ENCODE peak calls at places on chromosomes 1 and 21, in ten cellular contexts. O is H9; L is heart left ventricle; P is AG04450; D is suprapubic skin; K is CD8-positive, alpha-beta memory T cell; Q is naive thymus-derived CD4-positive, alpha-beta T cell; Y is IMR-90; U is body of pancreas; I is left ventricle myocardium inferior. V is an unnamed sample.

GRCh38 chr1:154974086-154974807 is at the start of gene CKS1B:
- DNase-seq in P (peak; percentile 100), L (peak; percentile 97), K (peak; percentile 93), Y (peak; percentile 100), D (peak; percentile 99), O (peak; percentile 99), I (peak; percentile 94), U (peak; percentile 96), Q (peak; percentile 86), V (peak; percentile 96)

GRCh38 chr1:88867743-88868521 is 23.4 kb downstream of the GTF2B start:
- DNase-seq in U (no peak), I (no peak), D (no peak), Q (no peak), K (no peak), Y (peak; percentile 97), P (peak; percentile 77), O (no peak), L (no peak), V (no peak)

GRCh38 chr1:21881250-21881649 is 55.9 kb downstream of the HSPG2 start:
- DNase-seq in O (no peak), I (no peak), L (no peak), U (no peak), Q (no peak), P (no peak), K (no peak), Y (no peak), D (no peak), V (no peak)

GRCh38 chr1:53573931-53574330 is 114.7 kb downstream of the DMRTB1 start:
- DNase-seq in L (peak; percentile 14), O (no peak), U (no peak), K (no peak), I (no peak), Q (no peak), D (peak; percentile 37), Y (no peak), P (no peak), V (no peak)

GRCh38 chr21:16330340-16331319 is 600.8 kb downstream of the USP25 start:
- DNase-seq in U (no peak), K (no peak), Q (no peak), O (no peak), D (no peak), L (no peak), P (peak; percentile 44), Y (peak; percentile 75), I (no peak), V (no peak)

GRCh38 chr1:8727809-8728213 is 89.6 kb downstream of the RERE start:
- DNase-seq in L (no peak), I (peak; percentile 44), Q (no peak), U (no peak), P (no peak), D (no peak), K (no peak), O (no peak), Y (no peak), V (no peak)

GRCh38 chr1:162131405-162132321 is 62.2 kb downstream of the NOS1AP start:
- DNase-seq in I (no peak), O (no peak), Q (no peak), D (no peak), U (no peak), P (no peak), L (no peak), K (no peak), Y (no peak), V (peak; percentile 68)

GRCh38 chr1:24555591-24556413 is at the start of gene NCMAP:
- DNase-seq in U (peak; percentile 84), Y (no peak), D (no peak), P (no peak), Q (peak; percentile 28), I (peak; percentile 24), L (no peak), K (peak; percentile 45), O (peak; percentile 52), V (peak; percentile 81)

GRCh38 chr1:232925421-232926202 is 24.8 kb upstream of the NTPCR start:
- DNase-seq in D (no peak), U (no peak), L (no peak), Y (no peak), K (no peak), Q (no peak), P (no peak), I (no peak), O (no peak), V (no peak)

GRCh38 chr1:187960125-187960638 is 1131.4 kb downstream of the PLA2G4A start:
- DNase-seq in P (no peak), U (no peak), D (no peak), L (no peak), Q (no peak), O (no peak), I (no peak), K (no peak), Y (no peak), V (no peak)

GRCh38 chr21:32514275-32515055 is 70.9 kb downstream of the TCP10L start:
- DNase-seq in I (no peak), U (no peak), K (no peak), O (no peak), D (no peak), Y (no peak), Q (no peak), P (no peak), L (no peak), V (no peak)

GRCh38 chr21:32507342-32507919 is 77.9 kb downstream of the TCP10L start:
- DNase-seq in D (no peak), O (no peak), Q (no peak), U (no peak), L (no peak), Y (no peak), K (no peak), P (no peak), I (no peak), V (no peak)

DNA sequence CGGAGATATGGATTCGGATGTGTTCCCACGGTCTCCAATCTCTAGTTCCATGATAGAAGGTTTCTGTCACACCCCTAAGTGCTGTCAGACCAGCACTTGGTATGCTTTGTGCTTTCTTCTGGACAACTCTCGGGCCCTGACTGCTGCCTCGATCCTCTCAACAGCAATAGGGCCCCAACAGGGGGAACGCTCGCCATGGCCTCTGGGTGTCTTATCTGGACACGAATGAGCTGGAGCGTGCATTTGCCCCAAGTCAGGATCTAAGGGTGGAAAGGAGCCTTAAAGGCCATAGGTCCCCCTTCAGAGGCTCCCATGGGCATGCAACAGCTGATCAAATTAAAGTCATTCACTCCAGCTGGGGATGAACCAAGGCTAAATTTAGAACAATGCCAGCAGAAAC is 76.8 kb downstream of the TCP10L start:
- DNase-seq in I (no peak), Y (no peak), D (no peak), U (no peak), P (no peak), Q (no peak), K (no peak), L (no peak), O (no peak), V (no peak)
- H3K27ac ChIP-seq in I (peak overlapping the region; percentile 36), Y (no peak overlapping the region), D (no peak overlapping the region), U (no peak overlapping the region), P (no peak overlapping the region), Q (no peak overlapping the region), K (no peak overlapping the region), L (no peak overlapping the region), O (no peak overlapping the region), V (no peak overlapping the region)

GRCh38 chr1:210374600-210374953 is 45.9 kb downstream of the HHAT start:
- DNase-seq in Q (no peak), O (no peak), K (no peak), U (no peak), L (no peak), P (no peak), Y (no peak), D (no peak), I (no peak), V (no peak)
- H3K27ac ChIP-seq in Q (no peak overlapping the region), O (peak overlapping the region; percentile 92), K (peak overlapping the region; percentile 20), U (no peak overlapping the region), L (no peak overlapping the region), P (peak overlapping the region; percentile 59), Y (no peak overlapping the region), D (peak overlapping the region; percentile 39), I (peak overlapping the region; percentile 37), V (no peak overlapping the region)

GRCh38 chr1:6580588-6581270 is 935 bp downstream of the ZBTB48 start:
- DNase-seq in U (peak; percentile 55), L (no peak), K (no peak), D (no peak), I (no peak), Y (no peak), O (no peak), Q (no peak), P (no peak), V (peak; percentile 46)

GRCh38 chr1:6582370-6582769 is 2.6 kb downstream of the ZBTB48 start:
- DNase-seq in D (no peak), L (no peak), Q (no peak), I (no peak), U (no peak), P (no peak), O (no peak), Y (no peak), K (no peak), V (peak; percentile 85)

GRCh38 chr1:6579374-6580118 is at the start of gene ZBTB48:
- DNase-seq in K (peak; percentile 97), P (peak; percentile 89), O (peak; percentile 98), U (peak; percentile 100), Q (peak; percentile 92), D (peak; percentile 100), L (peak; percentile 100), I (peak; percentile 100), Y (peak; percentile 95), V (peak; percentile 100)

GRCh38 chr1:6580119-6580587 is 359 bp downstream of the ZBTB48 start:
- DNase-seq in K (no peak), L (no peak), P (no peak), I (no peak), Q (no peak), U (no peak), Y (no peak), D (no peak), O (no peak), V (no peak)

GRCh38 chr1:6581561-6582305 is 1.9 kb downstream of the ZBTB48 start:
- DNase-seq in O (no peak), P (no peak), D (no peak), Q (no peak), U (no peak), Y (no peak), L (no peak), I (no peak), K (no peak), V (no peak)
- H3K27ac ChIP-seq in O (no peak overlapping the region), P (no peak overlapping the region), D (no peak overlapping the region), Q (peak overlapping the region; percentile 38), U (peak overlapping the region; percentile 23), Y (no peak overlapping the region), L (no peak overlapping the region), I (peak overlapping the region; percentile 93), K (peak overlapping the region; percentile 25), V (peak overlapping the region; percentile 87)

DNA sequence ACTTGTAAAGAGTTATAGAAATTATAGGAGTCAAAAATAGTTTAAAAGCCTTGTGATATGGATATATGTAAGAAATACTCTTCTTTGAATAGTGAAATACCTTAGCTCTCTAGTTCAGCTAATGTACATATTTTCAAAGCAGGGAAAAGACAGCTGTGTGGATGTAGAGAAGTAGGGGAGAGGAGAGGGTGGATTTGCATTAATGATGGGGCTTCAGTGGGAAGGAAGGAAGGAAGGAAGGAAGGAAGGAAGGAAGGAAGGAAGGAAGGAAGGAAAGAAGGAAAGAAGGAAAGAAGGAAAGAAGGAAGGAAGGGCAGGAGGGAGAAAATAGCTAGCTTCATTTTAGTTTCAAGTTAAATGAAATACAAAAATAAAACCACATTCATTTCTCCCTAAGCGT is 62.4 kb upstream of the RGS1 start:
- DNase-seq in O (no peak), Q (no peak), P (no peak), K (no peak), I (no peak), D (no peak), Y (no peak), L (no peak), U (no peak), V (no peak)
- H3K27ac ChIP-seq in O (no peak overlapping the region), Q (no peak overlapping the region), P (no peak overlapping the region), K (no peak overlapping the region), I (no peak overlapping the region), D (no peak overlapping the region), Y (no peak overlapping the region), L (no peak overlapping the region), U (no peak overlapping the region), V (no peak overlapping the region)